ENCODE peak calls at places on chromosomes 12 and 14, in nine cellular contexts. U is IMR-90, I is ovary, C is spleen, L is tibial nerve, K is stomach, R is K562, E is breast epithelium, B is heart left ventricle. Y is an unnamed sample.

GRCh38 chr14:24366664-24367505 is 1.1 kb upstream of the NFATC4 start:
- DNase-seq in U (peak; percentile 89), I (peak; percentile 97), C (peak; percentile 93), L (peak; percentile 84), K (peak; percentile 93), R (peak; percentile 63), E (peak; percentile 92), B (peak; percentile 93), Y (peak; percentile 98)

GRCh38 chr12:41552507-41553047 is 364.5 kb downstream of the PDZRN4 start:
- DNase-seq in U (no peak), I (no peak), C (no peak), L (no peak), K (no peak), R (no peak), E (no peak), B (no peak), Y (no peak)

GRCh38 chr14:99744199-99744872 is 48.9 kb upstream of the EML1 start:
- DNase-seq in U (peak; percentile 67), I (no peak), C (no peak), L (no peak), K (no peak), R (no peak), E (no peak), B (no peak), Y (no peak)

GRCh38 chr14:102086346-102086971 is 385 bp downstream of the HSP90AA1 start:
- DNase-seq in U (peak; percentile 68), I (peak; percentile 54), C (no peak), L (no peak), K (peak; percentile 55), R (peak; percentile 67), E (no peak), B (peak; percentile 67), Y (peak; percentile 87)

GRCh38 chr14:36430662-36431084 is 89.4 kb downstream of the NKX2-1 start:
- DNase-seq in U (no peak), I (no peak), C (no peak), L (no peak), K (no peak), R (no peak), E (no peak), B (no peak), Y (no peak)

GRCh38 chr14:104130974-104131651 is 7.3 kb upstream of the KIF26A start:
- DNase-seq in U (peak; percentile 1), I (peak; percentile 41), C (peak; percentile 58), L (no peak), K (peak; percentile 82), R (no peak), E (no peak), B (peak; percentile 66), Y (peak; percentile 85)

GRCh38 chr12:20109667-20110066 is 258.7 kb upstream of the PDE3A start:
- DNase-seq in U (no peak), I (no peak), C (no peak), L (no peak), K (no peak), R (no peak), E (no peak), B (no peak), Y (no peak)

GRCh38 chr12:89024580-89024979 is 327.7 kb downstream of the DUSP6 start:
- DNase-seq in U (no peak), I (no peak), C (no peak), L (no peak), K (no peak), R (no peak), E (no peak), B (no peak), Y (no peak)

GRCh38 chr12:70557583-70558263 is 79.5 kb downstream of the PTPRB start:
- DNase-seq in U (no peak), I (no peak), C (no peak), L (no peak), K (no peak), R (no peak), E (no peak), B (no peak), Y (no peak)

GRCh38 chr12:48995061-48995879 is 3.9 kb downstream of the DDN start:
- DNase-seq in U (peak; percentile 73), I (peak; percentile 69), C (peak; percentile 90), L (peak; percentile 65), K (peak; percentile 86), R (peak; percentile 88), E (peak; percentile 81), B (peak; percentile 81), Y (peak; percentile 95)

GRCh38 chr14:93173943-93174395 is 10.7 kb downstream of the MOAP1 start:
- DNase-seq in U (peak; percentile 22), I (no peak), C (no peak), L (no peak), K (peak; percentile 14), R (peak; percentile 16), E (no peak), B (no peak), Y (no peak)

GRCh38 chr14:22908601-22909000 is 10.3 kb downstream of the RBM23 start:
- DNase-seq in U (peak; percentile 51), I (no peak), C (no peak), L (no peak), K (no peak), R (no peak), E (no peak), B (no peak), Y (no peak)

GRCh38 chr12:11856971-11857370 is 207.5 kb downstream of the ETV6 start:
- DNase-seq in U (no peak), I (no peak), C (no peak), L (no peak), K (no peak), R (no peak), E (no peak), B (no peak), Y (no peak)

GRCh38 chr14:67495827-67496226 is 7.3 kb upstream of the TMEM229B start:
- DNase-seq in U (no peak), I (no peak), C (no peak), L (no peak), K (no peak), R (no peak), E (no peak), B (no peak), Y (no peak)

GRCh38 chr12:48037267-48037915 is 33.1 kb upstream of the COL2A1 start:
- DNase-seq in U (peak; percentile 39), I (no peak), C (no peak), L (no peak), K (no peak), R (no peak), E (no peak), B (no peak), Y (no peak)

GRCh38 chr12:87953257-87953860 is 75.8 kb downstream of the C12orf50 start:
- DNase-seq in U (peak; percentile 71), I (no peak), C (no peak), L (no peak), K (no peak), R (no peak), E (no peak), B (no peak), Y (no peak)

GRCh38 chr14:65230287-65230728 is 128.0 kb upstream of the MAX start:
- DNase-seq in U (no peak), I (peak; percentile 32), C (peak; percentile 69), L (peak; percentile 61), K (peak; percentile 83), R (peak; percentile 18), E (no peak), B (peak; percentile 74), Y (no peak)

GRCh38 chr14:23379331-23380196 is 2.7 kb downstream of the CMTM5 start:
- DNase-seq in U (peak; percentile 17), I (peak; percentile 58), C (peak; percentile 88), L (no peak), K (peak; percentile 88), R (peak; percentile 74), E (peak; percentile 77), B (peak; percentile 44), Y (peak; percentile 42)

GRCh38 chr12:77354766-77355362 is 289.5 kb upstream of the E2F7 start:
- DNase-seq in U (peak; percentile 4), I (no peak), C (no peak), L (no peak), K (no peak), R (no peak), E (no peak), B (no peak), Y (no peak)

GRCh38 chr12:46266382-46266791 is 2.5 kb downstream of the SLC38A1 start:
- DNase-seq in U (peak; percentile 61), I (no peak), C (no peak), L (no peak), K (no peak), R (peak; percentile 36), E (no peak), B (no peak), Y (peak; percentile 40)

DNA sequence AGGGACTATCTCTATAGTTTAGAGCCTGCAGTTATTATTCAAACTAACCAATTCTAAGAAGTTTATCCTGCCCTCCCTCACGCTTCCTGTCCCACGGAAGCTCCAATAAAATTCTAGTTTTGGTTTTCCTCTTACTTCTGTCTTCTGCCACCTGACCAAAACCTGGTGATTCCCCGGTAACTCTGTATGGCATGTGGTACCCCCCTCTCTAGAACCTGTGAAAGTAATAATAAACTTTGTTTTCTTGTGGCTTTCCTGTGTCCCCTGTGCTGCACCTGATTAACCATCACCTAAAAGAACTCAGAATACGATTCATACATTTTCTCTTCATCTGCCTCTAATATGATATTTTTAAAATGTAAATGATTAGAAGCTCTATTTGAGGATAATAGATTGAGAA is 379.8 kb downstream of the APAF1 start:
- DNase-seq in U (no peak), I (no peak), C (no peak), L (no peak), K (no peak), R (no peak), E (no peak), B (no peak), Y (no peak)
- TF ChIP-seq CTCF in U (no peak), I (no peak), C (no peak), L (no peak), K (no peak), R (no peak), E (no peak), B (no peak), Y (no peak)

DNA sequence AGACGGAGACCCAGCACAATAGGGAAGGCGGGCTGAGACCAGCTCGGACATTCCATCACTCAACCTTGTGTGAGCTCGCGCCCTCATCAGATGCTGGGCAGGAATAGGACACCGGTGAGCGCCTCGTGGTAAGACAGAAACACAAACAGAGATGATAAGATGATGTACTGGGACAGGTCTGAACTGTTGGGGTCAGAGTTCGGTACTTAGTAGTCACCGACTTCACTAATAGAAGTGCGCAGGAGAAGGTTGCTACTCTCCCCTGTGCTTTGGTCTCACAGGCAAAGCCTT is 78.0 kb upstream of the ANO4 start:
- DNase-seq in U (no peak), I (no peak), C (no peak), L (no peak), K (no peak), R (no peak), E (no peak), B (no peak), Y (no peak)
- H3K4me3 ChIP-seq in U (peak overlapping the region; percentile 33), I (no peak overlapping the region), C (no peak overlapping the region), L (no peak overlapping the region), K (peak overlapping the region; percentile 36), R (no peak overlapping the region), E (peak overlapping the region; percentile 65), B (peak overlapping the region; percentile 40), Y (no peak overlapping the region)

GRCh38 chr14:35399083-35399807 is 5.3 kb downstream of the NFKBIA start:
- DNase-seq in U (no peak), I (no peak), C (no peak), L (no peak), K (no peak), R (no peak), E (no peak), B (no peak), Y (no peak)
- TF ChIP-seq POLR2A in U (peak; percentile 4), I (no peak), C (peak; percentile 10), L (no peak), K (no peak), R (no peak), E (no peak), B (no peak), Y (no peak)

GRCh38 chr14:42715316-42715715 is 1108.6 kb downstream of the LRFN5 start:
- DNase-seq in U (peak; percentile 50), I (no peak), C (no peak), L (no peak), K (no peak), R (no peak), E (no peak), B (no peak), Y (no peak)
- TF ChIP-seq CTCF in U (no peak), I (no peak), C (no peak), L (no peak), K (no peak), R (no peak), E (no peak), B (no peak), Y (no peak)